ENCODE peak calls at places on chromosome 14, in nine cellular contexts. Z is DND-41; I is tibial artery; E is RWPE1; Q is ovary; K is fibroblast of mammary gland; P is activated CD8-positive, alpha-beta T cell treated with anti-CD3 and anti-CD28 coated beads for 36 hours; U is heart right ventricle; Y is fibroblast of pulmonary artery. B is an unnamed sample.

GRCh38 chr14:44962573-44963528 is 861 bp downstream of the TOGARAM1 start:
- DNase-seq in P (no peak), I (peak; percentile 76), E (peak; percentile 19), U (peak; percentile 60), Q (peak; percentile 72), K (peak; percentile 44), Z (no peak), Y (peak; percentile 58), B (peak; percentile 11)

GRCh38 chr14:72559669-72560068 is 334.2 kb downstream of the DPF3 start:
- DNase-seq in P (no peak), U (no peak), K (no peak), Y (no peak), Q (no peak), Z (no peak), E (peak; percentile 12), I (no peak), B (no peak)

GRCh38 chr14:80567905-80568512 is 356.7 kb upstream of the DIO2 start:
- DNase-seq in I (no peak), U (no peak), E (peak; percentile 67), Q (no peak), Z (no peak), Y (no peak), P (no peak), K (peak; percentile 7), B (peak; percentile 44)

GRCh38 chr14:68548194-68549056 is 244.4 kb downstream of the ZFP36L1 start:
- DNase-seq in Y (peak; percentile 99), P (no peak), U (peak; percentile 87), E (peak; percentile 90), I (peak; percentile 97), K (peak; percentile 99), Z (no peak), Q (peak; percentile 92), B (peak; percentile 97)

GRCh38 chr14:94088516-94088915 is 7.4 kb downstream of the IFI27L1 start:
- DNase-seq in Y (peak; percentile 21), U (no peak), K (peak; percentile 66), Z (no peak), I (no peak), E (no peak), P (no peak), Q (no peak), B (peak; percentile 71)

GRCh38 chr14:58171090-58171489 is 19.1 kb upstream of the ARMH4 start:
- DNase-seq in Z (peak; percentile 82), K (peak; percentile 90), Y (peak; percentile 83), I (peak; percentile 81), Q (peak; percentile 60), E (peak; percentile 94), P (peak; percentile 54), U (peak; percentile 46), B (peak; percentile 76)

GRCh38 chr14:50335389-50335788 is 23.3 kb downstream of the DMAC2L start:
- DNase-seq in E (no peak), Y (peak; percentile 88), K (peak; percentile 67), Q (no peak), P (no peak), Z (no peak), U (peak; percentile 21), I (peak; percentile 79), B (peak; percentile 27)

GRCh38 chr14:42671636-42672035 is 1065.0 kb downstream of the LRFN5 start:
- DNase-seq in I (no peak), K (peak; percentile 64), Z (no peak), Q (no peak), P (no peak), U (no peak), E (no peak), Y (peak; percentile 6), B (no peak)

GRCh38 chr14:82230748-82231147 is 697.1 kb upstream of the SEL1L start:
- DNase-seq in U (no peak), I (no peak), K (no peak), Z (no peak), Y (no peak), P (no peak), Q (no peak), E (no peak), B (no peak)

GRCh38 chr14:99649219-99649618 is 4.3 kb downstream of the HHIPL1 start:
- DNase-seq in Q (no peak), P (no peak), U (no peak), Y (peak; percentile 36), K (peak; percentile 76), E (no peak), Z (no peak), I (no peak), B (peak; percentile 41)

GRCh38 chr14:105473677-105474477 is 744 bp upstream of the CRIP2 start:
- DNase-seq in Q (peak; percentile 87), I (peak; percentile 98), K (peak; percentile 68), E (peak; percentile 93), Y (peak; percentile 91), Z (peak; percentile 90), P (peak; percentile 73), U (peak; percentile 98), B (peak; percentile 70)

GRCh38 chr14:101001311-101002069 is 98.0 kb upstream of the RTL1 start:
- DNase-seq in Z (no peak), Y (peak; percentile 16), Q (no peak), E (peak; percentile 78), P (no peak), K (peak; percentile 98), U (no peak), I (peak; percentile 62), B (peak; percentile 75)

GRCh38 chr14:30550335-30550734 is 8.6 kb upstream of the G2E3 start:
- DNase-seq in U (no peak), Y (peak; percentile 21), I (no peak), E (peak; percentile 18), P (no peak), K (peak; percentile 21), Q (no peak), Z (no peak), B (peak; percentile 39)

GRCh38 chr14:63874223-63874622 is 21.4 kb downstream of the SYNE2 start:
- DNase-seq in P (no peak), I (no peak), K (no peak), Z (no peak), E (no peak), U (no peak), Q (no peak), Y (no peak), B (no peak)

DNA sequence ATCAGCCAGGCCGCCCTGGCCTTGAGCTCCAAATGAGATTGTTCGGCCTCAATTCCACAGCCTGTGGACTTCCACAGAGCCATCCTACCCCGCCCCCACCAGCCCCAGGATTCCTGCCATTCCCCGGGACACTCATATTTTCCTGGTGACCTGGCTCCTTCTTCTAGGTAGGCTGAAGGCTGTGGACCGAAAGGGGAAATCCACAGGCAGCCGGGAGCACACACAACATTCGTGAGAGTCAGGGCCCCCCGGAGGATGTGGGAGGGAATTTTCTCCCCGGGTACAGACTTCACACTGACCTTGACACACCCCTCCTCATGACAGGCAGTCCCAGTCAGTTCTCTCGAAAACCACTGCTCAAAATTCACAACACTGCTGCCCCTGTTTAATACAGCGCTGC is 39.9 kb downstream of the RIN3 start:
- DNase-seq in K (peak; percentile 32), E (no peak), Q (peak; percentile 74), Y (peak; percentile 70), P (no peak), U (no peak), Z (no peak), I (no peak), B (peak; percentile 25)
- TF ChIP-seq CTCF in K (no peak), E (no peak), Q (peak; percentile 29), Y (peak; percentile 20), P (no peak), U (no peak), Z (no peak), I (no peak), B (peak; percentile 56)

DNA sequence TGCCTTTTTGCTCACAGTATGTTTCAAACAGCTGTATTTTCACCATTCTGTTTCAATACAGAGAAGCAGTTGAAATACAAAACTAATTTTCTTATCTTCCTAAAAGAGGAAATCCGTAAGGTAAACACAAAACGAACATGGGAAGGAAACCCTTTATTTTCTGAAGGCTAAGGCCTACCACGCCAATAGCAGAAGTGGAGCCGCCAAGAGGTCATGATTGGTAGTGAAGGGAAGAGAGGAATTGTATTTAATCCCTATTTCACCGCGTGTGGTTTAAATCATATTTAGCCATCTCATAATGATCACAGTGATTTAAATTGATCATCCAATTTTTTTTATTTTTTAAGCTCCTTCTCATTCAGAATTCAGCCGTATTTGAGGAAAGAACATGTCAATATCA is 398.2 kb downstream of the PRKD1 start:
- DNase-seq in E (no peak), Z (no peak), K (peak; percentile 28), Y (peak; percentile 17), U (no peak), Q (no peak), I (no peak), P (no peak), B (no peak)
- TF ChIP-seq CTCF in E (no peak), Z (peak; percentile 35), K (peak; percentile 67), Y (peak; percentile 47), U (no peak), Q (no peak), I (no peak), P (no peak), B (peak; percentile 80)

DNA sequence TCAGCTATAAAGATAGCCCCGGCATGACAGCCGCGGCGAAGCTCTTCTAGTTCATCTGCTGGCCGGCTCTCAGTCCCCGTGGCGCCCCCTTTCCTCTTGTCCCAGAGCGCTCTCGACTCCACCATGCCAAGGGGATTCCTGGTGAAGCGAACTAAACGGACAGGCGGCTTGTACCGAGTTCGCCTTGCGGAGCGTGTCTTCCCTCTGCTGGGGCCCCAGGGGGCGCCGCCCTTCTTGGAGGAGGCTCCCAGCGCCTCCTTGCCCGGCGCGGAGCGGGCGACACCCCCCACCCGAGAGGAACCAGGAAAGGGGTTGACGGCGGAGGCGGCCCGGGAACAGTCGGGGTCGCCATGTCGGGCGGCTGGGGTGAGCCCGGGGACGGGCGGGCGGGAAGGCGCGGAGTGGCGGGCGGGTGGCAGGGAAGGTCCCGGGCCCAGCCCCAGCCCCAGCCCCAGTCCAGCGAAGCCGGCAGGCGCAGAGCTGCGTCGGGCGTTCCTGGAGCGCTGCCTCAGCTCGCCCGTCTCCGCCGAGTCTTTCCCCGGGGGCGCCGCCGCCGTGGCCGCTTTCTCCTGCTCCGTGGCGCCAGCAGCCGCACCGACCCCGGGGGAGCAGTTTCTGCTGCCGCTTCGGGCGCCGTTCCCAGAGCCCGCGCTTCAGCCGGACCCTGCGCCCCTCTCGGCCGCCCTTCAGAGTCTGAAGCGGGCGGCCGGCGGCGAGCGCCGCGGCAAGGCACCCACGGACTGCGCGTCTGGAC is at the start of gene INSM2:
- DNase-seq in U (peak; percentile 16), K (no peak), I (no peak), E (no peak), Y (peak; percentile 21), Z (no peak), P (peak; percentile 15), Q (no peak), B (no peak)
- TF ChIP-seq CTCF in U (no peak), K (no peak), I (no peak), E (no peak), Y (no peak), Z (no peak), P (no peak), Q (no peak), B (peak; percentile 42)

GRCh38 chr14:103141117-103141796 is 18.0 kb downstream of the TNFAIP2 start:
- DNase-seq in Y (peak; percentile 65), K (peak; percentile 55), E (peak; percentile 35), Q (peak; percentile 35), U (peak; percentile 32), I (no peak), Z (peak; percentile 37), P (peak; percentile 66), B (peak; percentile 9)
- TF ChIP-seq CTCF in Y (peak; percentile 87), K (peak; percentile 87), E (peak; percentile 62), Q (no peak), U (peak; percentile 70), I (peak; percentile 11), Z (peak; percentile 79), P (peak; percentile 73), B (peak; percentile 80)